ENCODE peak calls at places on chromosomes 13 and 19, in four cellular contexts. A is AG04450, S is foreskin fibroblast, T is lower leg skin. J is an unnamed sample.

GRCh38 chr13:59846845-59847620 is 316.7 kb downstream of the DIAPH3 start:
- DNase-seq in A (no peak), S (no peak), T (no peak), J (no peak)

GRCh38 chr13:30364876-30365275 is 57.4 kb upstream of the UBE2L5 start:
- DNase-seq in A (no peak), S (peak), T (no peak), J (no peak)

GRCh38 chr19:5676711-5677110 is 3.6 kb downstream of the MICOS13 start:
- DNase-seq in A (no peak), S (no peak), T (no peak), J (no peak)

GRCh38 chr19:39805120-39805519 is 26.5 kb downstream of the LEUTX start:
- DNase-seq in A (no peak), S (peak), T (no peak), J (no peak)

GRCh38 chr13:112997188-112998135 is 28.4 kb downstream of the MCF2L start:
- DNase-seq in A (no peak), S (no peak), T (no peak), J (no peak)

GRCh38 chr19:2428756-2429711 is 1.6 kb upstream of the TIMM13 start:
- DNase-seq in A (no peak), S (no peak), T (no peak), J (no peak)

GRCh38 chr13:58191754-58192153 is 560.2 kb downstream of the PCDH17 start:
- DNase-seq in A (no peak), S (no peak), T (no peak), J (no peak)

GRCh38 chr13:45121421-45121820 is 1.1 kb downstream of the GTF2F2 start:
- DNase-seq in A (no peak), S (peak), T (no peak), J (no peak)

GRCh38 chr13:113176822-113177221 is 18.4 kb downstream of the PROZ start:
- DNase-seq in A (no peak), S (no peak), T (no peak), J (no peak)

GRCh38 chr13:113418722-113419049 is 34.6 kb downstream of the ADPRHL1 start:
- DNase-seq in A (no peak), S (no peak), T (no peak), J (no peak)

GRCh38 chr13:24272452-24273161 is 36.8 kb upstream of the C1QTNF9 start:
- DNase-seq in A (no peak), S (no peak), T (no peak), J (no peak)

GRCh38 chr13:61536443-61536842 is 120.8 kb upstream of the PCDH20 start:
- DNase-seq in A (no peak), S (no peak), T (no peak), J (no peak)

GRCh38 chr13:75825599-75825998 is 189.5 kb downstream of the LMO7 start:
- DNase-seq in A (no peak), S (no peak), T (no peak), J (no peak)

GRCh38 chr19:35281303-35281702 is 1.0 kb upstream of the HAMP start:
- DNase-seq in A (no peak), S (no peak), T (no peak), J (no peak)

GRCh38 chr13:34913040-34913439 is 29.0 kb upstream of the NBEA start:
- DNase-seq in A (no peak), S (peak), T (no peak), J (no peak)

GRCh38 chr19:2394669-2395292 is 32.6 kb downstream of the TIMM13 start:
- DNase-seq in A (no peak), S (no peak), T (no peak), J (no peak)

GRCh38 chr19:12788682-12789097 is 2.6 kb upstream of the JUNB start:
- DNase-seq in A (no peak), S (peak), T (peak), J (no peak)

GRCh38 chr13:48500652-48501197 is 32.2 kb downstream of the RCBTB2 start:
- DNase-seq in A (peak), S (peak), T (no peak), J (peak)

GRCh38 chr13:61286148-61286745 is 129.4 kb downstream of the PCDH20 start:
- DNase-seq in A (no peak), S (no peak), T (no peak), J (no peak)

GRCh38 chr13:66001136-66001535 is 1229.0 kb downstream of the PCDH9 start:
- DNase-seq in A (no peak), S (no peak), T (no peak), J (no peak)

GRCh38 chr13:41520016-41520698 is 62.8 kb downstream of the RGCC start:
- DNase-seq in A (no peak), S (peak), T (no peak), J (no peak)

GRCh38 chr19:43700368-43701015 is 15.4 kb upstream of the IRGC start:
- DNase-seq in A (peak), S (peak), T (peak), J (peak)

GRCh38 chr19:45870798-45871197 is 6.7 kb downstream of the FOXA3 start:
- DNase-seq in A (no peak), S (no peak), T (no peak), J (no peak)

GRCh38 chr13:63910406-63910957 is 2494.8 kb upstream of the PCDH20 start:
- DNase-seq in A (no peak), S (no peak), T (no peak), J (no peak)

GRCh38 chr19:55090564-55090963 is 14.9 kb downstream of the EPS8L1 start:
- DNase-seq in A (no peak), S (no peak), T (no peak), J (no peak)

GRCh38 chr13:20191311-20191901 is 1.3 kb downstream of the GJB2 start:
- DNase-seq in A (no peak), S (no peak), T (no peak), J (no peak)

GRCh38 chr13:39684531-39685137 is 29.2 kb downstream of the COG6 start:
- DNase-seq in A (no peak), S (peak), T (no peak), J (no peak)

GRCh38 chr13:113045214-113046007 is 60.2 kb upstream of the F7 start:
- DNase-seq in A (no peak), S (no peak), T (no peak), J (no peak)

GRCh38 chr19:41882568-41883462 is at the start of gene ARHGEF1:
- DNase-seq in A (no peak), S (peak), T (no peak), J (no peak)

GRCh38 chr13:100550433-100550832 is 38.2 kb downstream of the GGACT start:
- DNase-seq in A (no peak), S (peak), T (no peak), J (peak)

GRCh38 chr19:46474211-46474610 is 2.8 kb upstream of the PNMA8A start:
- DNase-seq in A (no peak), S (no peak), T (no peak), J (no peak)

GRCh38 chr19:55738302-55738701 is at the start of gene NLRP9:
- DNase-seq in A (no peak), S (no peak), T (no peak), J (no peak)

GRCh38 chr13:79581870-79582315 is 100.9 kb downstream of the NDFIP2 start:
- DNase-seq in A (no peak), S (peak), T (peak), J (no peak)

DNA sequence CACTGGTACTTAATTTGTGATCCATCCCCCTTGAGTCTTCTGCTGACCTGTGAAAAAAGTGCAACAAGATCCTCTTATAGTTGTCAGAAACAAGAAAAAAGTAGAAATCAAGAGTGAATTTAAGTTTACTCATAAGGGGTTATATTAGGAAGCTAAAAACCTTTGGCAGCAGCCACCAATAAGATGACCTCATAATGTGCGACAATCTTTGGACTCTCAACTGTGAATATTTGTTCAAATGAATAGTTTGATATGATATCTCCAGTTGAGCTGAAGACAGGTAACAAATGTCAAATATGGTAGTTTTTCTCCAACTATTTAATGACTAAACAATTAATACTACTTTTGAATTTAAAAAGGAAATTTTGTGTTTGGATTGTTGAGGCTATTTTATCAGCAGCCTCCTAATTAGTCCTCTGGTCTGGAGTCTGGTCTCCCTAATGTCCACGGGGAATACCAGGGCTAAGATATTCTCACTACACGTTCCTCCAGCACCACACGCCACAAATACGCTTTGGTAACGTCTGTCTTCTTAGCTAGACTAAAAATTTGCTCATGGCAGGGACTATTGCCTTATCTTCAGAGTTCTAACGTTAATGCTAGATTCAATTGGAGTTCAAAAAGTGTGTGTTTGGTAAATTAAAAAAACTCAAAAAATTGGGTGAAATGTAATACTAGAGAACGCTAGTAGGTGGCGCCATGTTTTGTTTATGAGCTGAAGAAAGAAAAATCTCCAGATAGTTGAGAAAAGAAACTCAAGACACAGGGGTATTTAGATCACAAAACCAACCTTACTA is 51.0 kb upstream of the PDX1 start:
- DNase-seq in A (no peak), S (peak), T (no peak), J (no peak)
- TF ChIP-seq CTCF in A (peak), S (peak), T (no peak), J (peak)

DNA sequence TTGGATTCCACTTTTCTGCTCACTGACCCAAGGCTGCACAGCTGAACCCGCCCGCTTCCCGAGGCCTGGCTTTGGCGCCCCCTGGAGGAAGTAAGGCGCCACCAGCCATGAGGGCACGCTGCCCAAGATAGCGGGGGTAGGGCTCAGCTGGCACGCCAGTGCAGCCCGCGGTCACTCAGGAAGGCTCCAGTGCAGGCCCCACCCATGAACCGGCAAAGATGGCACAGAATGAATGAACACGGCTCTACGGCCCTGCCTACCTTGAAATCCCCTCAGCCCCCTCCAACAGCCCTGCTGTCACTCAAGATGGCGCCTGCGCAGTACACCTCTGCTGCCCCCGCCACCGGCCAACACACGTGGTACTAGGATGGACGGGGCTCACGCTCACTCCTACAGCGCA is 3.0 kb downstream of the PEG3 start:
- DNase-seq in A (no peak), S (peak), T (peak), J (no peak)
- TF ChIP-seq CTCF in A (no peak), S (no peak), T (no peak), J (no peak)

GRCh38 chr13:47188802-47189201 is 291.9 kb upstream of the HTR2A start:
- DNase-seq in A (no peak), S (peak), T (no peak), J (peak)

GRCh38 chr13:47179321-47179720 is 282.5 kb upstream of the HTR2A start:
- DNase-seq in A (no peak), S (peak), T (no peak), J (no peak)

GRCh38 chr13:47178090-47178950 is 281.5 kb upstream of the HTR2A start:
- DNase-seq in A (no peak), S (no peak), T (no peak), J (no peak)

GRCh38 chr13:47184311-47184710 is 287.5 kb upstream of the HTR2A start:
- DNase-seq in A (no peak), S (peak), T (no peak), J (no peak)
- TF ChIP-seq CTCF in A (no peak), S (no peak), T (no peak), J (no peak)

GRCh38 chr19:7811989-7812388 is 18.0 kb upstream of the EVI5L start:
- DNase-seq in A (no peak), S (no peak), T (no peak), J (no peak)

GRCh38 chr19:7801020-7801570 is 28.9 kb upstream of the EVI5L start:
- DNase-seq in A (no peak), S (peak), T (no peak), J (no peak)

GRCh38 chr19:7808108-7808507 is 21.9 kb upstream of the EVI5L start:
- DNase-seq in A (no peak), S (no peak), T (no peak), J (no peak)

GRCh38 chr19:7806876-7807275 is 23.1 kb upstream of the EVI5L start:
- DNase-seq in A (no peak), S (no peak), T (no peak), J (no peak)

DNA sequence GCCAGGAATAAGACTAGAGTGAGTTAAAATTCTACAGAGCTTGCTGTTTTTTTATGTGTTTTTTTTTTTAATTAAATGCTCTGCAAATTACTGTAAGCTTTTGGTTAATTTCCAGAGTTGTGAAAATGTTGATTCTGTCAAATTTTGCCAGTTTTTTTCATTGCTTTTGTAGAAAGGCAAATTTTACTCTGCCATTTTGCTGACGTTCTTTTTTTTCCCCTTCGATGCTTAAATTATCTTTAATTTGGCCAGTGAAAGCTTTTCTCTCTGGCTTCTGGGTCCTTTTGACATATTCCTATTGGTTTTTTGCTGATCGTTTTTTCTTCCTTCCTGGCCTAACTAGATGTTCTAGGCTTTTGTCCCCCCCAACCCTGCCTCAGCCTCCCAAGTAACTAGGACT is 23.8 kb upstream of the EVI5L start:
- DNase-seq in A (no peak), S (no peak), T (no peak), J (no peak)
- TF ChIP-seq CTCF in A (no peak), S (no peak), T (no peak), J (no peak)

GRCh38 chr13:98489446-98490194 is 87.3 kb downstream of the STK24 start:
- DNase-seq in A (no peak), S (no peak), T (no peak), J (no peak)
- TF ChIP-seq CTCF in A (no peak), S (no peak), T (no peak), J (no peak)

GRCh38 chr19:38592940-38593339 is 24.8 kb downstream of the MAP4K1 start:
- DNase-seq in A (no peak), S (no peak), T (no peak), J (no peak)
- TF ChIP-seq CTCF in A (no peak), S (no peak), T (no peak), J (no peak)

GRCh38 chr19:10193666-10194499 is 870 bp downstream of the DNMT1 start:
- DNase-seq in A (no peak), S (peak), T (peak), J (no peak)

GRCh38 chr19:10191347-10191746 is 3.4 kb downstream of the DNMT1 start:
- DNase-seq in A (peak), S (peak), T (no peak), J (peak)

GRCh38 chr19:10195199-10195519 is 406 bp upstream of the DNMT1 start:
- DNase-seq in A (no peak), S (no peak), T (no peak), J (no peak)

GRCh38 chr19:10192922-10193321 is 1.8 kb downstream of the DNMT1 start:
- DNase-seq in A (no peak), S (no peak), T (no peak), J (no peak)

GRCh38 chr19:10194500-10195198 is at the start of gene DNMT1:
- DNase-seq in A (peak), S (peak), T (peak), J (peak)
- TF ChIP-seq CTCF in A (no peak), S (no peak), T (no peak), J (no peak)

DNA sequence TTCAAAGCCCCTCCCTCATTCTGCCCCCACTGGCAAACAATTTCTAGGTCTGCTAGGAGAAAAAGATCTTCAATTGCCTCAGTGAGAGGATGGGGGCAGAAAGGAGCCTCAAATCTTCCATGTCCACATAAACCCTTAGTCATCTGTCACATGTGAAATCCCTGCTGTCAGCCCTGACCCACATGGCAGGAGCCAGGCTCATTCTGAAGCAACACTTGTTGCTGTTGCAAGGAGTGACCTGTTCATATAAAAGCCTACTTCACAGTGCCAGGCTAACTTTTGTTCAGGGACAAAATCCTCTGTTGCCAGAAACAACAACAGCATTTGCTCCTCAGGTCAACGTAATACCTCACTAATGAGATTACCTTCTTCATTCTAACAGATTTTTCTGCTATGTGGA is 70.5 kb downstream of the IRS2 start:
- DNase-seq in A (no peak), S (peak), T (no peak), J (no peak)
- TF ChIP-seq CTCF in A (no peak), S (no peak), T (no peak), J (no peak)